ENCODE peak calls at places on chromosomes 11 and 22, in four cellular contexts. G is fibroblast of lung, K is HCT116, V is NT2/D1. L is an unnamed sample. For H3K9me3 and H3K27me3, the result is how much of the 10 kb centered on the place peaks cover.

GRCh38 chr22:32204856-32205722 is at the start of gene RFPL2:
- DNase-seq in G (peak), K (peak), V (peak), L (no peak)

GRCh38 chr22:44782286-44782830 is 30.0 kb downstream of the ARHGAP8 start:
- DNase-seq in G (no peak), K (no peak), V (no peak), L (no peak)

GRCh38 chr11:117144477-117145392 is 648 bp downstream of the PAFAH1B2 start:
- DNase-seq in G (peak), K (no peak), V (no peak), L (no peak)

GRCh38 chr11:2301631-2302272 is at the start of the genes C11orf21 and TSPAN32:
- DNase-seq in G (peak), K (no peak), V (no peak), L (no peak)

GRCh38 chr11:96827164-96827563 is 437.4 kb downstream of the JRKL start:
- DNase-seq in G (peak), K (no peak), V (peak), L (no peak)

GRCh38 chr22:41568811-41569210 is 8.0 kb downstream of the CSDC2 start:
- DNase-seq in G (no peak), K (no peak), V (no peak), L (no peak)

GRCh38 chr11:7480132-7480531 is 5.2 kb upstream of the OLFML1 start:
- DNase-seq in G (no peak), K (no peak), V (peak), L (no peak)

GRCh38 chr22:38924197-38924952 is 33.0 kb upstream of the APOBEC3A start:
- DNase-seq in G (peak), K (peak), V (no peak), L (no peak)

GRCh38 chr22:34993548-34993947 is 72.4 kb upstream of the ISX start:
- DNase-seq in G (no peak), K (no peak), V (no peak), L (no peak)

GRCh38 chr11:15835705-15836411 is 520.5 kb downstream of the SOX6 start:
- DNase-seq in G (no peak), K (no peak), V (no peak), L (no peak)

GRCh38 chr11:75597636-75598035 is 35.6 kb downstream of the SERPINH1 start:
- DNase-seq in G (no peak), K (peak), V (peak), L (no peak)

GRCh38 chr22:30857103-30857502 is 111.5 kb downstream of the MORC2 start:
- DNase-seq in G (no peak), K (no peak), V (no peak), L (no peak)

GRCh38 chr11:118628432-118628831 is 21.0 kb downstream of the PHLDB1 start:
- DNase-seq in G (no peak), K (no peak), V (no peak), L (no peak)

GRCh38 chr22:50169774-50170341 is 673 bp upstream of the PANX2 start:
- DNase-seq in G (peak), K (no peak), V (no peak), L (no peak)

GRCh38 chr11:20518323-20518834 is 81.0 kb upstream of the SLC6A5 start:
- DNase-seq in G (no peak), K (no peak), V (no peak), L (no peak)

GRCh38 chr22:19035474-19036228 is 86.6 kb downstream of the DGCR2 start:
- DNase-seq in G (no peak), K (no peak), V (no peak), L (peak)

GRCh38 chr22:31230155-31230870 is 18.2 kb downstream of the LIMK2 start:
- DNase-seq in G (peak), K (no peak), V (no peak), L (no peak)

GRCh38 chr22:24232124-24232523 is 12.8 kb downstream of the GGT5 start:
- DNase-seq in G (no peak), K (no peak), V (no peak), L (no peak)

GRCh38 chr22:32877196-32877595 is 75.7 kb downstream of the TIMP3 start:
- DNase-seq in G (no peak), K (no peak), V (no peak), L (no peak)

GRCh38 chr11:47353978-47354774 is 1.7 kb upstream of the MYBPC3 start:
- DNase-seq in G (no peak), K (no peak), V (no peak), L (no peak)

GRCh38 chr11:47356129-47356997 is 3.9 kb upstream of the MYBPC3 start:
- DNase-seq in G (no peak), K (no peak), V (no peak), L (no peak)

GRCh38 chr11:47356998-47357329 is 4.5 kb upstream of the MYBPC3 start:
- DNase-seq in G (no peak), K (no peak), V (no peak), L (no peak)

GRCh38 chr11:47354913-47355282 is 2.4 kb upstream of the MYBPC3 start:
- DNase-seq in G (no peak), K (no peak), V (no peak), L (no peak)

GRCh38 chr11:47355283-47356128 is 3.0 kb upstream of the MYBPC3 start:
- DNase-seq in G (peak), K (peak), V (peak), L (peak)
- H3K4me3 ChIP-seq in G (no peak), K (peak), V (peak), L (peak)

DNA sequence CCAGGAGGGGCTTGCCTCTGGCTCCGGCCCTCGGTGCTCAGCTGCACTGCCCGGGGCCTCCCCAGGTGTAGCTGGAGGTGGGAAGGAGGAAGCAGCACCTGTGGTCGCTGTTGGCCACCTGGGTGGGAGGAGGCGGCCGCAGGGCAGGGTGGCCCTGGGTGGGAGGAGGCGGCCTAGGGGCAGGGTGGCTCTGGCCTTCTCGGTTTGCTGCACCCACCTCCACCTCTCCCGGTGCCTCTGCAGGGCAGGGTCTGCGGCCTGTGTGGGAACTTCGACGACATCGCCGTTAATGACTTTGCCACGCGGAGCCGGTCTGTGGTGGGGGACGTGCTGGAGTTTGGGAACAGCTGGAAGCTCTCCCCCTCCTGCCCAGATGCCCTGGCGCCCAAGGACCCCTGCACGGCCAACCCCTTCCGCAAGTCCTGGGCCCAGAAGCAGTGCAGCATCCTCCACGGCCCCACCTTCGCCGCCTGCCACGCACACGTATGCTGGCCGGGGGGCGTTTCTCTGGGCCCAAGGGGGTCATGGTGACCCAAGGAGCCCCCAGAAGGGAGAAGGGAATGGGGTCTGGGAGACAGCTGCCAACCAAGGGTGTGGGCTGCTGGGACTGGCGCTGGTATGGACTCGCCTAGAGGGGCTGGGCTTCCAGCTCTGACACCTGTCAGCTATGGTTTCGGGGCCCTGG is 20.6 kb downstream of the MUC5AC start:
- DNase-seq in G (no peak), K (no peak), V (no peak), L (no peak)
- H3K9me3 ChIP-seq in G (under half), K (under half), V (under half), L (under half)

DNA sequence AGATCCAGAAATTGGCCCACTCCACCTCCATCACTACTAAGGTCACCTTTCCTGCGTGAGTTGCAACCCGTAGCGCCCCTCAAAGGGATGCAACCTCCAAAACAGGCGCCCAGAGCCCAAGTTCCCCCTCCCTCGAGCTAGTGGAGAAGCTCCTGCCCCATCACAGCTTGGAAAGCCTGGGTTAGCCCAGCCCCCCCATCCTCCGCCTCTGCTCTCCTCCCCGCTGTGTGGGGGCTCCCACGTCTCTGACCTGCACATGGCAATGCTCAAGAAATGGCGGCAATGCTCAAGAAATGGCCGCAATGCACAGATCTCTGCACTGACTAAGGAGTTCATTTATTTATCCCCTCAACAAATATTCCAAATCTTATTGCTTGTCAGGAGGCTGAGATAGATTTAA is 932 bp upstream of the RASL10A start:
- DNase-seq in G (no peak), K (no peak), V (no peak), L (no peak)
- H3K27me3 ChIP-seq in G (under half), K (under half), V (under half), L (under half)

GRCh38 chr11:120510406-120511115 is 987 bp upstream of the GRIK4 start:
- DNase-seq in G (no peak), K (no peak), V (no peak), L (no peak)
- H3K4me3 ChIP-seq in G (no peak), K (no peak), V (no peak), L (no peak)

GRCh38 chr11:870418-870817 is 27.8 kb downstream of the TSPAN4 start:
- DNase-seq in G (no peak), K (no peak), V (no peak), L (no peak)
- H3K9me3 ChIP-seq in G (under half), K (under half), V (under half), L (under half)

GRCh38 chr11:111941963-111942362 is 4.8 kb downstream of the DIXDC1 start:
- DNase-seq in G (no peak), K (no peak), V (no peak), L (no peak)

GRCh38 chr11:111944651-111945051 is 7.5 kb downstream of the DIXDC1 start:
- DNase-seq in G (peak), K (no peak), V (no peak), L (no peak)

GRCh38 chr11:111945198-111945597 is 8.1 kb downstream of the DIXDC1 start:
- DNase-seq in G (no peak), K (no peak), V (no peak), L (no peak)

GRCh38 chr11:111944139-111944538 is 7.0 kb downstream of the DIXDC1 start:
- DNase-seq in G (peak), K (no peak), V (no peak), L (no peak)

DNA sequence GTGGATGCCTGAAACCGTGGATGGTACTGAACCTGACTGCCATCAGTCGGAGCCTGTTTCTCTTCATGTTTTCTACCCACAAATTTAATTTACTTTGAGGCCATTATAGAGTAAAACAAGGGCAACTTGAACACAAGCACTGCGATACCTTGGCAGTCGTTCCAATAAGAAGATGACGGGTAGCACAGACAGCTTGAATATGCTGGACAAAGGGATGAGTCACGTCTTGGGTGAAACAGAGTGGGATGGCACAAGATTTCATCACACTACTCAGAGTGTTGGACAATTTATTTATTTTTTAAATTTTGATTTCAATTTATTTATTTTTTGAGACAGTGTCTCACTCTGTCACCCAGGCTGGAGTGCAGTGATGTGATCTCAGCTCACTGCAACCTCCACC is 5.7 kb downstream of the DIXDC1 start:
- DNase-seq in G (peak), K (no peak), V (no peak), L (no peak)
- H3K27me3 ChIP-seq in G (under half), K (under half), V (under half), L (under half)

L was measured in iPS DF 6.9.